ENCODE peak calls at places on chromosome 10, in eight cellular contexts. One of them, this sample, is unnamed.
A peak's percentile ranks its signal among the peaks of the same experiment; 100 is the strongest.

GRCh38 chr10:58326967-58327381 is 7.8 kb upstream of the UBE2D1 start:
- DNase-seq in heart right ventricle: peak; percentile 34
- DNase-seq in aorta: peak; percentile 83
- DNase-seq in mesendoderm: no peak
- DNase-seq in cardiac muscle cell: peak; percentile 80
- DNase-seq in WERI-Rb-1: no peak
- DNase-seq in CD4-positive, CD25-positive, alpha-beta regulatory T cell: no peak
- DNase-seq in HepG2: no peak
- DNase-seq in this sample: no peak

GRCh38 chr10:103765981-103766380 is 89.4 kb downstream of the SH3PXD2A start:
- DNase-seq in HepG2: no peak
- DNase-seq in aorta: peak; percentile 86
- DNase-seq in CD4-positive, CD25-positive, alpha-beta regulatory T cell: peak; percentile 92
- DNase-seq in mesendoderm: no peak
- DNase-seq in cardiac muscle cell: no peak
- DNase-seq in WERI-Rb-1: no peak
- DNase-seq in heart right ventricle: no peak
- DNase-seq in this sample: no peak

GRCh38 chr10:107728807-107729206 is 564.3 kb upstream of the SORCS1 start:
- DNase-seq in HepG2: no peak
- DNase-seq in CD4-positive, CD25-positive, alpha-beta regulatory T cell: no peak
- DNase-seq in aorta: no peak
- DNase-seq in cardiac muscle cell: no peak
- DNase-seq in heart right ventricle: no peak
- DNase-seq in mesendoderm: no peak
- DNase-seq in WERI-Rb-1: no peak
- DNase-seq in this sample: no peak

GRCh38 chr10:131094406-131095108 is 217.0 kb downstream of the TCERG1L start:
- DNase-seq in cardiac muscle cell: peak; percentile 1
- DNase-seq in WERI-Rb-1: peak; percentile 68
- DNase-seq in HepG2: no peak
- DNase-seq in aorta: no peak
- DNase-seq in CD4-positive, CD25-positive, alpha-beta regulatory T cell: no peak
- DNase-seq in heart right ventricle: no peak
- DNase-seq in mesendoderm: peak; percentile 75
- DNase-seq in this sample: no peak

GRCh38 chr10:116892873-116893685 is 43.8 kb downstream of the ENO4 start:
- DNase-seq in WERI-Rb-1: peak; percentile 84
- DNase-seq in cardiac muscle cell: peak; percentile 7
- DNase-seq in mesendoderm: peak; percentile 10
- DNase-seq in CD4-positive, CD25-positive, alpha-beta regulatory T cell: peak; percentile 5
- DNase-seq in aorta: no peak
- DNase-seq in HepG2: no peak
- DNase-seq in heart right ventricle: no peak
- DNase-seq in this sample: no peak

GRCh38 chr10:58743466-58744115 is 230.9 kb downstream of the BICC1 start:
- DNase-seq in aorta: no peak
- DNase-seq in CD4-positive, CD25-positive, alpha-beta regulatory T cell: no peak
- DNase-seq in cardiac muscle cell: peak; percentile 74
- DNase-seq in mesendoderm: peak; percentile 88
- DNase-seq in heart right ventricle: no peak
- DNase-seq in HepG2: no peak
- DNase-seq in WERI-Rb-1: no peak
- DNase-seq in this sample: no peak

GRCh38 chr10:84097787-84098353 is 41.4 kb upstream of the GHITM start:
- DNase-seq in CD4-positive, CD25-positive, alpha-beta regulatory T cell: peak; percentile 2
- DNase-seq in cardiac muscle cell: peak; percentile 67
- DNase-seq in WERI-Rb-1: no peak
- DNase-seq in HepG2: no peak
- DNase-seq in heart right ventricle: no peak
- DNase-seq in aorta: no peak
- DNase-seq in mesendoderm: no peak
- DNase-seq in this sample: no peak

GRCh38 chr10:118447478-118447877 is 105.4 kb upstream of the FAM204A start:
- DNase-seq in aorta: no peak
- DNase-seq in cardiac muscle cell: peak; percentile 61
- DNase-seq in heart right ventricle: no peak
- DNase-seq in CD4-positive, CD25-positive, alpha-beta regulatory T cell: no peak
- DNase-seq in WERI-Rb-1: no peak
- DNase-seq in mesendoderm: no peak
- DNase-seq in HepG2: no peak
- DNase-seq in this sample: no peak

GRCh38 chr10:33965795-33966581 is 631.5 kb upstream of the NRP1 start:
- DNase-seq in heart right ventricle: no peak
- DNase-seq in mesendoderm: no peak
- DNase-seq in aorta: no peak
- DNase-seq in cardiac muscle cell: no peak
- DNase-seq in CD4-positive, CD25-positive, alpha-beta regulatory T cell: no peak
- DNase-seq in WERI-Rb-1: no peak
- DNase-seq in HepG2: peak; percentile 32
- DNase-seq in this sample: no peak

GRCh38 chr10:5776881-5777197 is 36.4 kb downstream of the GDI2 start:
- DNase-seq in mesendoderm: no peak
- DNase-seq in cardiac muscle cell: peak; percentile 73
- DNase-seq in aorta: no peak
- DNase-seq in CD4-positive, CD25-positive, alpha-beta regulatory T cell: no peak
- DNase-seq in heart right ventricle: no peak
- DNase-seq in HepG2: no peak
- DNase-seq in WERI-Rb-1: no peak
- DNase-seq in this sample: no peak

GRCh38 chr10:33235951-33236350 is 98.5 kb downstream of the NRP1 start:
- DNase-seq in mesendoderm: no peak
- DNase-seq in aorta: no peak
- DNase-seq in cardiac muscle cell: no peak
- DNase-seq in heart right ventricle: no peak
- DNase-seq in CD4-positive, CD25-positive, alpha-beta regulatory T cell: no peak
- DNase-seq in WERI-Rb-1: no peak
- DNase-seq in HepG2: no peak
- DNase-seq in this sample: no peak

GRCh38 chr10:14555806-14556205 is 218.9 kb downstream of the FAM107B start:
- DNase-seq in aorta: no peak
- DNase-seq in mesendoderm: peak; percentile 57
- DNase-seq in CD4-positive, CD25-positive, alpha-beta regulatory T cell: no peak
- DNase-seq in heart right ventricle: no peak
- DNase-seq in cardiac muscle cell: no peak
- DNase-seq in HepG2: no peak
- DNase-seq in WERI-Rb-1: no peak
- DNase-seq in this sample: no peak

GRCh38 chr10:68167790-68168189 is 58.5 kb downstream of the MYPN start:
- DNase-seq in aorta: no peak
- DNase-seq in CD4-positive, CD25-positive, alpha-beta regulatory T cell: no peak
- DNase-seq in heart right ventricle: no peak
- DNase-seq in mesendoderm: no peak
- DNase-seq in WERI-Rb-1: no peak
- DNase-seq in HepG2: no peak
- DNase-seq in cardiac muscle cell: no peak
- DNase-seq in this sample: no peak

DNA sequence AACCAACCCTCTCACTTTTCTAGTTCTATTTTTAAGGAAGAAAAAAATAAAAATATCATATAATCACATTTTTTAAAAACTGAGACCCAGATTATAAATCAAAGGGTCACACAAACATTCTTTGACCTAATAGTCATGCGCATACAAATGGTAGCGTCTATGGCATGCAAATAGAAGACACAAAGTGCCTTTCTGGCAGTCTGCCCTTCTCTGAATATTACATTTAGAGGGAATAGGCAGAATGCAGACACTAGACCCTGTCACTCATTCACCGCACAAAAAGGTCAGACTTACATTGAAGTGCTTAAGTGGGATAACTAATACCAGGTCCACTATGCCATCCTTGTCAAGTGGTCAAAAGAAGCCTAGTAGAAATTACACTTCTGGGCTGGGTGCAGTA is 26.5 kb upstream of the FHIP2A start:
- DNase-seq in HepG2: no peak
- DNase-seq in aorta: no peak
- DNase-seq in mesendoderm: no peak
- DNase-seq in WERI-Rb-1: no peak
- DNase-seq in heart right ventricle: no peak
- DNase-seq in CD4-positive, CD25-positive, alpha-beta regulatory T cell: no peak
- DNase-seq in cardiac muscle cell: no peak
- DNase-seq in this sample: no peak
- H3K27ac ChIP-seq in HepG2: no peak overlapping the region
- H3K27ac ChIP-seq in aorta: no peak overlapping the region
- H3K27ac ChIP-seq in mesendoderm: no peak overlapping the region
- H3K27ac ChIP-seq in WERI-Rb-1: no peak overlapping the region
- H3K27ac ChIP-seq in heart right ventricle: no peak overlapping the region
- H3K27ac ChIP-seq in CD4-positive, CD25-positive, alpha-beta regulatory T cell: no peak overlapping the region
- H3K27ac ChIP-seq in cardiac muscle cell: no peak overlapping the region
- H3K27ac ChIP-seq in this sample: no peak overlapping the region

GRCh38 chr10:130016095-130016494 is 52.0 kb upstream of the EBF3 start:
- DNase-seq in WERI-Rb-1: no peak
- DNase-seq in cardiac muscle cell: no peak
- DNase-seq in aorta: no peak
- DNase-seq in mesendoderm: no peak
- DNase-seq in HepG2: no peak
- DNase-seq in heart right ventricle: no peak
- DNase-seq in CD4-positive, CD25-positive, alpha-beta regulatory T cell: no peak
- DNase-seq in this sample: no peak
- H3K27ac ChIP-seq in WERI-Rb-1: no peak overlapping the region
- H3K27ac ChIP-seq in cardiac muscle cell: no peak overlapping the region
- H3K27ac ChIP-seq in aorta: no peak overlapping the region
- H3K27ac ChIP-seq in mesendoderm: no peak overlapping the region
- H3K27ac ChIP-seq in HepG2: no peak overlapping the region
- H3K27ac ChIP-seq in heart right ventricle: no peak overlapping the region
- H3K27ac ChIP-seq in CD4-positive, CD25-positive, alpha-beta regulatory T cell: no peak overlapping the region
- H3K27ac ChIP-seq in this sample: no peak overlapping the region

DNA sequence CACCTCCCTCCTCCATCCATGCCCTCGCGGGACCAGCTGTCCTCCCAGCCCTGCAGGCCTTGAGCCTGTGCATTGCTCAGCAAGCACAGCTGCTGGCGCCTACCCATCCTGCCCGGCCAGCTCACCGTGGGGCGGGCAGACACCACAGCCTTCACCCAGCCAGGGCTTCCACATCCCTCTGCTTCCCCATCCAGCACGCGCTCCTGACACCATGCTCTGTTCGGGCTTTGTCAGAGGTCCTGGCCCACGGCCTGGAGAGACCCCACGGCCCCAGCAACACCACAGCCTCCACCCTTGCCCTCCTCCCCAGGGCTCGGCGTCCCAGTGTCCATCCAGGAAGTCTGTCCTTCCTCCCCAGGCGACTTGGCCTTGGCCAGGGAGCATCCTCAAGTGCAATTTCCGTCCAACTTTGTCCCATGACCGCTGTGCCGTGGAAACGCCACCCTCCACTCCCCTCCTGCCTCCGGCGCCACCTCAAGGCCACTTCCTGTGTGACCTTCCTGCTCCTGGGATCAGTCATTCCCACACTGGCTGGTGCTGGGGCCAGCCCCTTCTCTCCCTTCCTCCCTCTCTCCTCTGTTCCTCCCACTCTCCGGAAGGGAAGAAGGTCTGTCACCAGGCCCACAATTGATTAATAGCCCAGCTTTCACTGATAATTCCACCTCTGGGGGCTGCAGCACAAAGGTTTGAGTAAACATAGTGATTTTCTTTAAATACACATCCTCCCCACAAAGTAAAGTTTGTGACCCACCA is 71.5 kb upstream of the SMNDC1 start:
- DNase-seq in HepG2: peak; percentile 43
- DNase-seq in mesendoderm: no peak
- DNase-seq in aorta: peak; percentile 74
- DNase-seq in CD4-positive, CD25-positive, alpha-beta regulatory T cell: no peak
- DNase-seq in cardiac muscle cell: no peak
- DNase-seq in WERI-Rb-1: no peak
- DNase-seq in heart right ventricle: peak; percentile 61
- DNase-seq in this sample: no peak
- H3K27ac ChIP-seq in HepG2: no peak overlapping the region
- H3K27ac ChIP-seq in mesendoderm: no peak overlapping the region
- H3K27ac ChIP-seq in aorta: no peak overlapping the region
- H3K27ac ChIP-seq in CD4-positive, CD25-positive, alpha-beta regulatory T cell: no peak overlapping the region
- H3K27ac ChIP-seq in cardiac muscle cell: no peak overlapping the region
- H3K27ac ChIP-seq in WERI-Rb-1: no peak overlapping the region
- H3K27ac ChIP-seq in heart right ventricle: peak overlapping the region; percentile 30
- H3K27ac ChIP-seq in this sample: no peak overlapping the region

GRCh38 chr10:99430116-99430450 is 341 bp downstream of the GOT1 start:
- DNase-seq in WERI-Rb-1: no peak
- DNase-seq in CD4-positive, CD25-positive, alpha-beta regulatory T cell: no peak
- DNase-seq in heart right ventricle: no peak
- DNase-seq in cardiac muscle cell: peak; percentile 27
- DNase-seq in HepG2: no peak
- DNase-seq in aorta: no peak
- DNase-seq in mesendoderm: no peak
- DNase-seq in this sample: no peak

GRCh38 chr10:99431190-99431549 is 746 bp upstream of the GOT1 start:
- DNase-seq in HepG2: no peak
- DNase-seq in cardiac muscle cell: peak; percentile 51
- DNase-seq in heart right ventricle: peak; percentile 88
- DNase-seq in aorta: peak; percentile 83
- DNase-seq in WERI-Rb-1: peak; percentile 34
- DNase-seq in CD4-positive, CD25-positive, alpha-beta regulatory T cell: peak; percentile 27
- DNase-seq in mesendoderm: peak; percentile 64
- DNase-seq in this sample: peak; percentile 78

GRCh38 chr10:99430451-99431189 is at the start of gene GOT1:
- DNase-seq in heart right ventricle: peak; percentile 98
- DNase-seq in CD4-positive, CD25-positive, alpha-beta regulatory T cell: peak; percentile 98
- DNase-seq in mesendoderm: peak; percentile 100
- DNase-seq in WERI-Rb-1: peak; percentile 96
- DNase-seq in cardiac muscle cell: peak; percentile 99
- DNase-seq in aorta: peak; percentile 96
- DNase-seq in HepG2: peak; percentile 99
- DNase-seq in this sample: peak; percentile 98

GRCh38 chr10:99427566-99428150 is 2.8 kb downstream of the GOT1 start:
- DNase-seq in HepG2: no peak
- DNase-seq in cardiac muscle cell: no peak
- DNase-seq in mesendoderm: no peak
- DNase-seq in CD4-positive, CD25-positive, alpha-beta regulatory T cell: no peak
- DNase-seq in aorta: no peak
- DNase-seq in heart right ventricle: no peak
- DNase-seq in WERI-Rb-1: no peak
- DNase-seq in this sample: no peak

DNA sequence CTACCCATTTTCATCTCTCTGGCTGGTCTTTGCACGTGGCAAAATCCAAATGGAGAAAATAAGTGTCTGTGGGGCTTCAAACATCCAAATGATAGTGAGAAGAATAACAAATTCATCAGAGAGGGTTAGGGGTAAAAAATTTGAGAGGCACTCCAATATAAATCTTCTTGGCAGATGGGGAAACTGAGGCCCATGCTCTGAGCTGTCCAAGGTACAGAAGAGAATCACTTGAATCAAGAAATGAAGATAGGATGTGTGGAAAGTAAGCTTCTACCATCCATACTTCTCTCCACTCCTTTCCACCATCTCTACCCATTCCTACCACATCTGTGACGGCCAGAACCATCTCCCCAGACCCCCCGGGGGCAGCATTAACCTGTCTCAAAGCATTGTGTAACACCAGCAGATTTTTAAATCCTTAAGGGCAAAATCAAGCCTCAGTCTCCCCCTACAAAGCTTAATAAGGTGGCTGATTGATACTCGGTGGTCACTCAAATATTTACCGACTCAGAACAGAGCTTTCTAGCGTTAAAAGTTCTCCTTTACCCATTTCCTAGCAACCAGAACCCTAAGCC is 816 bp downstream of the GOT1 start:
- DNase-seq in HepG2: no peak
- DNase-seq in heart right ventricle: no peak
- DNase-seq in aorta: no peak
- DNase-seq in WERI-Rb-1: no peak
- DNase-seq in CD4-positive, CD25-positive, alpha-beta regulatory T cell: no peak
- DNase-seq in mesendoderm: peak; percentile 28
- DNase-seq in cardiac muscle cell: no peak
- DNase-seq in this sample: no peak
- H3K27ac ChIP-seq in HepG2: peak overlapping the region; percentile 73
- H3K27ac ChIP-seq in heart right ventricle: peak overlapping the region; percentile 96
- H3K27ac ChIP-seq in aorta: no peak overlapping the region
- H3K27ac ChIP-seq in WERI-Rb-1: peak overlapping the region; percentile 81
- H3K27ac ChIP-seq in CD4-positive, CD25-positive, alpha-beta regulatory T cell: peak overlapping the region; percentile 77
- H3K27ac ChIP-seq in mesendoderm: no peak overlapping the region
- H3K27ac ChIP-seq in cardiac muscle cell: no peak overlapping the region
- H3K27ac ChIP-seq in this sample: no peak overlapping the region

This sample was measured in caudate nucleus.